ENCODE peak calls at places on chromosome 20, in ten cellular contexts. Z is OCI-LY7, N is MM.1S, B is HCT116, R is GM23338, Y is PC-9, C is hepatocyte, W is SK-N-SH, G is Karpas-422, T is PC-3. I is an unnamed sample. For H3K9me2, the result is how much of the 10 kb centered on the place peaks cover.

GRCh38 chr20:41672282-41672681 is 54.1 kb upstream of the CHD6 start:
- DNase-seq in B (no peak), T (no peak), R (no peak), W (no peak), N (no peak), C (no peak), G (no peak), Z (no peak), Y (no peak), I (no peak)

GRCh38 chr20:29740601-29740950 is 1516.9 kb upstream of the DEFB115 start:
- DNase-seq in T (no peak), Y (no peak), G (no peak), W (peak), N (no peak), Z (no peak), C (no peak), B (no peak), R (no peak), I (no peak)

GRCh38 chr20:57213291-57213690 is 53.1 kb downstream of the BMP7 start:
- DNase-seq in T (no peak), N (no peak), R (no peak), Z (no peak), B (no peak), C (no peak), Y (no peak), G (no peak), W (no peak), I (no peak)

GRCh38 chr20:40814328-40814960 is 125.4 kb upstream of the MAFB start:
- DNase-seq in R (no peak), B (no peak), C (no peak), N (no peak), T (no peak), Y (no peak), W (peak), Z (no peak), G (no peak), I (no peak)

GRCh38 chr20:12623870-12624269 is 384.9 kb upstream of the SPTLC3 start:
- DNase-seq in Y (no peak), B (no peak), T (no peak), R (no peak), G (no peak), N (no peak), Z (no peak), C (no peak), W (no peak), I (no peak)

GRCh38 chr20:20501128-20501527 is 133.2 kb downstream of the INSM1 start:
- DNase-seq in C (no peak), B (no peak), Y (no peak), T (no peak), R (no peak), W (no peak), G (no peak), N (no peak), Z (no peak), I (no peak)

GRCh38 chr20:40683221-40683893 is 5.7 kb downstream of the MAFB start:
- DNase-seq in G (no peak), T (no peak), Z (no peak), N (no peak), W (no peak), Y (no peak), R (peak), C (peak), B (no peak), I (peak)

GRCh38 chr20:4953881-4954280 is 47.4 kb downstream of the SLC23A2 start:
- DNase-seq in Z (no peak), W (no peak), T (no peak), G (no peak), N (no peak), R (no peak), Y (no peak), B (no peak), C (no peak), I (no peak)

GRCh38 chr20:42604998-42605970 is 584.4 kb downstream of the PTPRT start:
- DNase-seq in B (no peak), R (no peak), G (no peak), Y (no peak), N (no peak), Z (no peak), C (no peak), W (no peak), T (no peak), I (no peak)

GRCh38 chr20:50194831-50195523 is 4.3 kb downstream of the CEBPB start:
- DNase-seq in T (no peak), Z (no peak), B (no peak), N (no peak), W (no peak), G (no peak), Y (no peak), R (no peak), C (no peak), I (no peak)

GRCh38 chr20:3227936-3228749 is 10.8 kb downstream of the SLC4A11 start:
- DNase-seq in C (no peak), W (no peak), R (no peak), Y (no peak), T (no peak), N (no peak), B (no peak), Z (no peak), G (no peak), I (no peak)

GRCh38 chr20:62377615-62378085 is 9.3 kb upstream of the RPS21 start:
- DNase-seq in Z (no peak), C (no peak), W (no peak), G (no peak), R (no peak), B (no peak), T (no peak), N (no peak), Y (peak), I (no peak)

GRCh38 chr20:21396045-21396893 is 1.1 kb downstream of the NKX2-4 start:
- DNase-seq in Y (no peak), W (peak), B (no peak), T (no peak), G (no peak), C (peak), N (no peak), Z (no peak), R (peak), I (no peak)

GRCh38 chr20:47544240-47544639 is 42.6 kb downstream of the NCOA3 start:
- DNase-seq in T (peak), G (no peak), Z (no peak), N (no peak), Y (peak), C (no peak), B (no peak), W (no peak), R (no peak), I (peak)

GRCh38 chr20:17442588-17442987 is 88.6 kb downstream of the BFSP1 start:
- DNase-seq in C (no peak), T (peak), B (peak), Y (no peak), G (peak), Z (peak), N (no peak), W (no peak), R (peak), I (no peak)

GRCh38 chr20:57672164-57672563 is 37.7 kb downstream of the PMEPA1 start:
- DNase-seq in B (no peak), R (no peak), Y (no peak), W (peak), G (no peak), C (no peak), Z (no peak), T (no peak), N (no peak), I (peak)

DNA sequence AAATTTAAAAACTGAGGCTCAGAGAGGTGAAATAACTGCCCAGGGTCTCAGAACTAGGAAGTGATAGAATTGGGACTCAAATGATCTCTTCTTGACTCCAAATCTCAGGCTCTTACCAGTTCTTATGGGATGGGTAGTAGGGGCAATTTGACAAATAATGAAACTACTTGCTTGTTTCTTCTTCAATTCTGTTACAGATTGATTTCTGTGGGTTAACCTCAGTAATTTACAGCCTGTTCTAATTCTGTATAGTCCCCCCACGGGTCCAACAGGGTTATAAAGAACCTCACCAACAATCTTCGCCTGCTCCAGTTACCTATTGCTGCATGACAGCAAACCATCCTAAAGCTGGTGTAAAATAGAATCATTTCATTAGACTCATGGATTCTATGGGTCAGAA is 6.8 kb upstream of the WFDC2 start:
- DNase-seq in W (no peak), B (no peak), G (no peak), T (no peak), Y (no peak), Z (no peak), N (no peak), R (no peak), C (no peak), I (no peak)
- H3K9me2 ChIP-seq in W (under half), B (under half), G (under half), T (under half), Y (under half), Z (under half), N (under half), R (under half), C (under half), I (under half)

DNA sequence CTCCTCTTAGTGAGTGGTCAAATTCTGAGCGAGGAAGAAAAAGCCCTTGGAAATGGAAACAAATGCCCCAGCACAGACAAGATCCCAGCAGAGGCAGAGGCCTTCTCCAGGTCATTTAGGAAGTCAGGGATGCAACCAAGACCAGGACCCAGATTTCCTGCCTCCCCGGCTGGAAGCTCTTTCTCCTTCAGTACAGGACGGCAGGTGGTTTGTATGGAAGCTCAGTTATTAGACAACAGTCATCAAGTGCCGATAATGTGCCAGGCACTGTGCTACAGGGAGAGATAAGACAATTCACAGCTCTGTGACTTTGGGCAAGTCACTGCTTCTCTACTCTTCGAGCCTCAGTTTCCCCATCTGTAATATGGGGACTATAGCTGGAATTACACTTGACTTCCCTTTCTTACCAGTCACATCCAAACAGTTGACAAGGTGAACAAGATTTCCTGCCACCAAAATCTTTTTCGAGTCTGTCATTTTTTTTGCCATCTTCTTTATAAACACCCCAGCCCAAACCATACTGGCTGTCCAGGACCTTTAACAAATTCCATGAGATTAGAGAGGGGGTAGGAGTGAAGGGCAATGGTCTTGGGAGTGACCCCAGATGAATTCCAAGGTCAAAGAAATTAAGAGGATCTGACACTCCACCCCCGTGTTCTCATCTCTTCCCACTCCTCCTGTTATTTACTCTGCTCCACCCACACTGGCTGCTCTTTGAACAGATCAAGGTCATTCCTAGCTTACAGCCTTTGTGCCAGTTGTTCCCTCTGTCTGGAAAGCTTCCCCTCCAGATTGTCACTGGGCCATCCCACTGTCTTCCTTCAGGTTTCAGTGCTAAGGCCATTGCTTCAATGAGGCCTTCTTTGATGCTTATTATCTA is 6.0 kb downstream of the MMP9 start:
- DNase-seq in T (no peak), C (no peak), N (no peak), G (no peak), Z (no peak), B (no peak), W (no peak), R (no peak), Y (no peak), I (no peak)
- H3K4me3 ChIP-seq in T (peak), C (no peak), N (no peak), G (no peak), Z (no peak), B (peak), W (no peak), R (peak), Y (no peak), I (no peak)

GRCh38 chr20:63402860-63403220 is 41.7 kb upstream of the CHRNA4 start:
- DNase-seq in N (no peak), B (no peak), Y (no peak), T (no peak), G (no peak), R (no peak), C (no peak), W (peak), Z (no peak), I (no peak)

GRCh38 chr20:63403403-63404105 is 42.4 kb upstream of the CHRNA4 start:
- DNase-seq in B (no peak), Z (no peak), C (no peak), W (no peak), Y (no peak), R (no peak), N (no peak), T (no peak), G (no peak), I (no peak)

GRCh38 chr20:63406011-63406410 is 44.9 kb upstream of the CHRNA4 start:
- DNase-seq in Z (no peak), R (no peak), N (no peak), B (no peak), Y (no peak), T (no peak), W (no peak), G (no peak), C (no peak), I (no peak)

GRCh38 chr20:63405102-63405730 is 44.1 kb upstream of the CHRNA4 start:
- DNase-seq in T (no peak), C (no peak), B (no peak), W (no peak), Y (no peak), G (no peak), R (no peak), N (no peak), Z (no peak), I (no peak)

GRCh38 chr20:63404129-63405085 is 43.3 kb upstream of the CHRNA4 start:
- DNase-seq in G (no peak), T (no peak), N (no peak), W (no peak), R (no peak), Y (no peak), B (no peak), C (no peak), Z (no peak), I (no peak)
- H3K9me2 ChIP-seq in G (under half), T (under half), N (under half), W (under half), R (under half), Y (under half), B (under half), C (under half), Z (under half), I (under half)

GRCh38 chr20:52305029-52305645 is 113.6 kb upstream of the ZFP64 start:
- DNase-seq in C (no peak), T (peak), W (no peak), B (no peak), Z (no peak), Y (no peak), R (no peak), N (no peak), G (no peak), I (peak)

GRCh38 chr20:52306477-52306876 is 114.9 kb upstream of the ZFP64 start:
- DNase-seq in B (no peak), C (no peak), R (no peak), N (no peak), G (no peak), T (no peak), Z (no peak), W (no peak), Y (no peak), I (no peak)

GRCh38 chr20:52303281-52303950 is 111.8 kb upstream of the ZFP64 start:
- DNase-seq in N (no peak), Y (no peak), C (no peak), Z (no peak), W (no peak), B (no peak), T (no peak), G (no peak), R (no peak), I (no peak)

GRCh38 chr20:52302736-52303135 is 111.2 kb upstream of the ZFP64 start:
- DNase-seq in G (no peak), T (no peak), N (no peak), Y (no peak), R (no peak), W (no peak), C (no peak), Z (no peak), B (no peak), I (no peak)

GRCh38 chr20:52305843-52306242 is 114.3 kb upstream of the ZFP64 start:
- DNase-seq in B (no peak), Y (no peak), G (no peak), Z (no peak), R (no peak), N (no peak), T (no peak), C (no peak), W (no peak), I (no peak)
- H3K4me3 ChIP-seq in B (no peak), Y (no peak), G (no peak), Z (no peak), R (no peak), N (no peak), T (no peak), C (no peak), W (no peak), I (no peak)

DNA sequence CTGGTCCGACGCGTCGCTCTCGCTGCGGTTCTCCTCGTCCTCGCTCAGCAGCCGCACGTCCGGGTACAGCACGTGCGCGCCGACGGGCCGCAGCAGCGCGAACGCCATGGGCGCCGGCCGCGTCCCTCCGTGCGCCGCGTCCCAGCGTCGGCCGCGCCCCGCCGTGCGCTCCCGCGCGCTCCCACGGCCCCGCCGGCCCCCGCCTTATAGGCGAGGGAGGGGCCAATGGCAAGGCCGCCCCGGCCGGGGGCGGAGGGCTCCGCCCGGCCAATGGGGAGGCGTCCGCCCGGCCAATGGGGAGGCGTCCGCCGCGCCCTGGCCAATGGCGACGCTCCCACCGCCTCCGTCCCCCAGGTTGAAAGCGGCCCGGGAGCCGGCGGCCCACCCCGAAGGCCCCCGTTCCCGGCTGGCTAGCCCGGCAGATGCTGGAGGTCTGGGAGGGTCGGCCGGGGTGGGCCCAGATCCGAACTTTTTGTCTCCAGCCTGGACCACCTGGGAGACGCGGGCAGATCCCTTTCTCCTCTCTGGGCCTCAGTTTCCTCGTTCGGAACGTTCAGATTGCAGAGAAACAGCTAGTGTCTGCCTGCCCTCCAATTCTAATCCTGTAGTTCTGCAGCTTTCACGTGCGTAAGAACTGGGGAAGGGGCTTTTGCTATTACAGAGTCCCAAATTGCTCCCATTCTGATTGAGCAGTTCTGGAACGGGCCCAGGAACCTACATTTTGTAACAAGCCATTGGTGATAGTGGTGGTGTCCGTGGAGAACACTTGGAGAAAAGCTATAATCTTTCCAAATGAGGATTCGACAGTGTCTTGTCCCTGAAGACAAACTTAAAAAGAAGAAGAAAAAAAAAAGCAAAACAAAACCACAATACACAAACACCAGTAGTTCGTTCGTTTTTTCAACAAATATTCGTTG is at the start of gene TCF15:
- DNase-seq in Y (no peak), T (peak), C (peak), Z (no peak), B (no peak), G (no peak), R (peak), W (peak), N (no peak), I (peak)
- H3K9me2 ChIP-seq in Y (under half), T (under half), C (under half), Z (under half), B (under half), G (under half), R (under half), W (under half), N (under half), I (under half)

DNA sequence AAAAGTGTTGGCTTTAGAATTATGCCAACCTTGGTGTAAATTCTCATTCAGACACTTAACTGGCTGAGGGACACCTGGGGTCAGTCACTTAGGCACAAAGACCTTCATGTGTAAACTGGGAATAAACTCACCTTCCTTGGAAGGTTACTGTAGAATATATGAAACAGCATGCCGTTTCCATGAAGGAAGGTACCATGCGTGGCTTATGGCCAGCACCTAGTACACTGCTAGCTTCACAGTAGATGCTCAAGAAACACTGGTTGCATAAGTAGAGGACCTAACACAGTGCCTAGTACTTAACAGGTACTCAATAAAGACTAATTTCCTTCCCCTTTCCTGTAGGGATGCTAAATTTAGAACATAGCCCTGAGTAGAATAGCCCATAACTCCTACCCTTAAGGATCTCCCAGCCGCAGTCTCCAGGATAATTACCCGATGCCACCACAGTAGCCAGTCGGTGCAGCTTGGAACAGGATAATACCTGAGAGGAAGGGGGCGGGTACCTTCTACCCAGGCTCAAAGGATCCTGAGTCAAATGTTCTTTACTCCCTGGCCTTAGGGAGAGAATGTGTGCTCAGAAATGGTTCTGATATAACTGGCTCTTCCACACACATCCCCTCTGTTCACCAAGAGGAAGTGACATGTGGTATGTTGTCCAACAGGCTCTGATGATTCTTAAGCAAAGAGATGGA is 3.6 kb downstream of the BCL2L1 start:
- DNase-seq in B (no peak), N (peak), T (peak), W (no peak), C (peak), Y (peak), Z (no peak), G (peak), R (peak), I (no peak)
- H3K4me3 ChIP-seq in B (peak), N (peak), T (peak), W (peak), C (peak), Y (peak), Z (peak), G (peak), R (peak), I (peak)

GRCh38 chr20:45092898-45093297 is 8.0 kb downstream of the KCNS1 start:
- DNase-seq in B (no peak), N (peak), Y (no peak), Z (no peak), G (no peak), W (no peak), R (no peak), T (no peak), C (no peak), I (no peak)
- H3K9me2 ChIP-seq in B (under half), N (under half), Y (under half), Z (under half), G (under half), W (under half), R (under half), T (under half), C (under half), I (under half)

GRCh38 chr20:25397081-25397480 is 6.4 kb upstream of the ABHD12 start:
- DNase-seq in C (no peak), Z (no peak), T (no peak), Y (no peak), N (no peak), G (no peak), B (no peak), W (no peak), R (no peak), I (no peak)
- H3K4me3 ChIP-seq in C (no peak), Z (no peak), T (no peak), Y (no peak), N (no peak), G (no peak), B (no peak), W (no peak), R (no peak), I (no peak)

GRCh38 chr20:63577317-63577894 is 3.4 kb upstream of the HELZ2 start:
- DNase-seq in R (no peak), Z (no peak), N (no peak), Y (no peak), B (no peak), W (peak), G (no peak), T (no peak), C (no peak), I (no peak)
- H3K9me2 ChIP-seq in R (under half), Z (under half), N (under half), Y (under half), B (under half), W (under half), G (under half), T (under half), C (under half), I (under half)

GRCh38 chr20:35173576-35174192 is 1.8 kb downstream of the PROCR start:
- DNase-seq in N (no peak), G (no peak), R (no peak), T (no peak), B (no peak), C (no peak), Y (no peak), W (no peak), Z (no peak), I (peak)
- H3K4me3 ChIP-seq in N (no peak), G (no peak), R (peak), T (no peak), B (no peak), C (no peak), Y (no peak), W (no peak), Z (no peak), I (no peak)